ENCODE peak calls at places on chromosomes 13 and 19, in four cellular contexts. U is aorta, H is A549, O is mammary epithelial cell. C is an unnamed sample.

GRCh38 chr19:42053037-42053935 is 16.7 kb downstream of the GRIK5 start:
- DNase-seq in H (no peak), U (no peak), O (peak; percentile 61), C (no peak)

GRCh38 chr13:109275390-109275789 is 511.0 kb downstream of the IRS2 start:
- DNase-seq in H (no peak), U (no peak), O (no peak), C (no peak)

GRCh38 chr13:26831336-26831908 is 70.8 kb upstream of the GPR12 start:
- DNase-seq in H (no peak), U (no peak), O (no peak), C (no peak)

GRCh38 chr13:110726726-110727125 is 13.2 kb downstream of the ING1 start:
- DNase-seq in H (no peak), U (no peak), O (no peak), C (no peak)

GRCh38 chr13:26926371-26926770 is 165.8 kb upstream of the GPR12 start:
- DNase-seq in O (no peak), H (no peak), U (no peak), C (no peak)

GRCh38 chr19:16627194-16627927 is 643 bp downstream of the MED26 start:
- DNase-seq in H (no peak), O (no peak), U (peak; percentile 82), C (no peak)

GRCh38 chr19:16896913-16897571 is 8.2 kb downstream of the F2RL3 start:
- DNase-seq in H (peak; percentile 80), U (peak; percentile 97), O (peak; percentile 86), C (peak; percentile 35)

GRCh38 chr19:42471554-42472249 is 29.0 kb upstream of the CXCL17 start:
- DNase-seq in U (no peak), O (peak; percentile 55), H (no peak), C (no peak)

GRCh38 chr13:99723847-99724246 is 222.6 kb downstream of the TM9SF2 start:
- DNase-seq in U (no peak), O (no peak), H (no peak), C (no peak)

GRCh38 chr13:27334774-27335490 is 64.3 kb downstream of the RASL11A start:
- DNase-seq in H (no peak), U (no peak), O (no peak), C (no peak)

GRCh38 chr19:42348211-42348610 is 22.8 kb downstream of the MEGF8 start:
- DNase-seq in U (no peak), H (no peak), O (no peak), C (no peak)

GRCh38 chr13:39588384-39588783 is 14.6 kb downstream of the LHFPL6 start:
- DNase-seq in O (no peak), U (no peak), H (no peak), C (no peak)

GRCh38 chr19:34838248-34838647 is 65.2 kb upstream of the ZNF599 start:
- DNase-seq in H (peak; percentile 39), O (peak; percentile 11), U (no peak), C (no peak)

GRCh38 chr19:10079031-10079453 is 7.1 kb upstream of the SHFL start:
- DNase-seq in O (no peak), U (no peak), H (no peak), C (no peak)

GRCh38 chr19:28296506-28296905 is 916.4 kb downstream of the UQCRFS1 start:
- DNase-seq in O (peak; percentile 33), H (no peak), U (no peak), C (peak; percentile 16)

GRCh38 chr19:14361824-14362223 is 19.4 kb upstream of the ADGRE5 start:
- DNase-seq in U (no peak), O (no peak), H (peak; percentile 57), C (no peak)

GRCh38 chr19:13015361-13016231 is 20.3 kb downstream of the NFIX start:
- DNase-seq in U (no peak), H (no peak), O (peak; percentile 59), C (no peak)

GRCh38 chr19:46714523-46715106 is 2.3 kb downstream of the PRKD2 start:
- DNase-seq in O (no peak), H (no peak), U (no peak), C (no peak)

GRCh38 chr19:5641171-5641570 is 18.3 kb downstream of the SAFB start:
- DNase-seq in H (no peak), O (peak; percentile 42), U (no peak), C (no peak)

GRCh38 chr19:34482380-34483250 is 1.1 kb downstream of the WTIP start:
- DNase-seq in O (peak; percentile 47), U (no peak), H (peak; percentile 64), C (no peak)

GRCh38 chr13:44879452-44880058 is 109.7 kb downstream of the NUFIP1 start:
- DNase-seq in U (no peak), O (peak; percentile 41), H (peak; percentile 52), C (no peak)

GRCh38 chr13:43089912-43090498 is 66.6 kb downstream of the DNAJC15 start:
- DNase-seq in H (no peak), O (peak; percentile 12), U (no peak), C (no peak)

GRCh38 chr19:3796358-3796757 is 10.2 kb upstream of the MATK start:
- DNase-seq in O (no peak), U (no peak), H (no peak), C (no peak)

GRCh38 chr13:112716461-112716820 is 26.6 kb downstream of the ATP11A start:
- DNase-seq in U (no peak), H (no peak), O (no peak), C (no peak)

GRCh38 chr19:12982648-12983047 is 12.6 kb upstream of the NFIX start:
- DNase-seq in U (no peak), H (no peak), O (no peak), C (no peak)

GRCh38 chr13:43094901-43095300 is 71.5 kb downstream of the DNAJC15 start:
- DNase-seq in U (no peak), H (no peak), O (no peak), C (no peak)

GRCh38 chr19:44748426-44749254 is at the start of gene BCL3:
- DNase-seq in U (peak; percentile 91), H (peak; percentile 89), O (peak; percentile 77), C (no peak)

GRCh38 chr13:69589531-69589930 is 518.1 kb upstream of the ATXN8OS start:
- DNase-seq in O (no peak), U (no peak), H (no peak), C (no peak)

GRCh38 chr13:39415003-39415402 is 188.0 kb downstream of the LHFPL6 start:
- DNase-seq in O (no peak), U (no peak), H (no peak), C (no peak)

GRCh38 chr13:44068737-44069136 is 189.0 kb downstream of the LACC1 start:
- DNase-seq in O (peak; percentile 73), U (no peak), H (peak; percentile 50), C (no peak)

DNA sequence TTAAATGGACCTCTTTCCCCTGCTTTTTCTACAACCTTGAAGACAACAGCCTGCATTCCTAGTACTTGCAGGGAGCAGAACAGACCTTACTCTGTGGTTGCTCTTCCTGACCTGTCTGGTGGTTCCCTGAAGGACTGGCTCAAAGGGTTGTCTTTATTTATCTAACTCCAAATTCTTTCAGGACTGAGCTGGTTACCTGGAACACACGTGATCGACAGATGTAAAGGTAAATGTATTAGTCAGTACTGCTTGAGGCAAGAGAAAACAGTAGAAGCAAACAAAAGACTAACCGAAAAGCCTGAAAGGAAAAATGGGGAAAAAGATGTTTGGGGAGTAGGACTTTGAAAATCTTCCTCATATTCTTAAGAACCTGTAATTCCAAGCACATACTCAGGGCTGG is 17.9 kb downstream of the ZNF558 start:
- DNase-seq in H (no peak), O (no peak), U (no peak), C (no peak)
- H3K9me3 ChIP-seq in H (peaks cover 71% of the 10 kb centered on the region), O (peaks cover 51% of the 10 kb centered on the region), U (peaks cover 41% of the 10 kb centered on the region), C (peaks cover 44% of the 10 kb centered on the region)

GRCh38 chr13:98565726-98566577 is 11.0 kb downstream of the STK24 start:
- DNase-seq in O (no peak), U (peak; percentile 79), H (no peak), C (no peak)
- H3K4me3 ChIP-seq in O (peak overlapping the region; percentile 1), U (peak overlapping the region; percentile 9), H (no peak overlapping the region), C (no peak overlapping the region)

GRCh38 chr19:52022193-52022592 is 6.0 kb downstream of the ZNF614 start:
- DNase-seq in H (no peak), U (no peak), O (no peak), C (no peak)
- H3K9me3 ChIP-seq in H (peaks cover 93% of the 10 kb centered on the region), U (peaks cover 32% of the 10 kb centered on the region), O (peaks cover 29% of the 10 kb centered on the region), C (peaks cover 42% of the 10 kb centered on the region)

GRCh38 chr19:1360818-1361461 is 22.8 kb upstream of the NDUFS7 start:
- DNase-seq in H (no peak), O (peak; percentile 26), U (peak; percentile 92), C (no peak)

GRCh38 chr19:1362385-1363257 is 21.1 kb upstream of the NDUFS7 start:
- DNase-seq in U (no peak), H (no peak), O (no peak), C (no peak)

GRCh38 chr19:1363599-1363998 is 20.1 kb upstream of the NDUFS7 start:
- DNase-seq in O (no peak), H (no peak), U (no peak), C (no peak)

GRCh38 chr19:1360126-1360817 is 23.4 kb upstream of the NDUFS7 start:
- DNase-seq in U (no peak), O (no peak), H (no peak), C (no peak)

DNA sequence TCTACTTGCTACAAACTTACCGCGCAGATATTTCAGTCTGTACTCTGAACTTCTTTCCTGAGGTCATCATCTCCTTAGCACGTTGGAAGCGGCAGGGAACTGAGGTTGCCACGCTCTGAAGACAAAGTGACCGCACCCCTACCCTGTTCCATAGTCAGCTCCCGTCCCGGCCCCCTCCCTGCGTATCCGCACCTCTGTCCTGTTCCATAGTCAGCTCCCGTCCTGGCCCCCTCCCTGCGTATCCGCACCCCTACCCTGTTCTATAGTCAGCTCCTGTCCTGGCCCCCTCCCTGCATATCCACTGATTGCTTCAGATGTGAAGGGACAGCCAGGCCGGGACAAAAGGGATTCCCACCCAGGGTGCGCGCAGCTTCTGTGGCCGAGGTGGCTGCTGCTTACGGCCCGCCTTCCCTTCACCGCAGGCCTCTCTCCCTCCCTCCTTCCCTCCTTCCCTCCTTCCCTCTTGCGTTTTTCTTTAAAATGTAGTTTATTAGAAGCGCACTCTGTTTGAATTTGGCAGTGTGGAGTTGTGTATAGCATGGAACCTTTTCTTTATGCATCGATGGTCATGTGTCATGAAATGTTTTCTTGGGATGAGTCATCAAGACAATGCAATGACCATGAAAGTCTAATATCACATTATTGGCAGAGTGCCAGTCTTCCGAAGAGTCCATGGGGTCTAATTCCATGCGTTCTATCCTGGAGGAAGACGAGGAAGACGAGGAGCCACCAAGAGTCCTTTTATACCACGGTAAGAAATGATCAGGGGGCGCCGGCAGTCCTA is 21.9 kb upstream of the NDUFS7 start:
- DNase-seq in U (no peak), O (no peak), H (no peak), C (no peak)
- H3K4me3 ChIP-seq in U (peak overlapping the region; percentile 16), O (no peak overlapping the region), H (no peak overlapping the region), C (peak overlapping the region; percentile 73)

GRCh38 chr19:37813340-37813739 is 34.0 kb upstream of the ZNF573 start:
- DNase-seq in U (no peak), H (no peak), O (no peak), C (no peak)

DNA sequence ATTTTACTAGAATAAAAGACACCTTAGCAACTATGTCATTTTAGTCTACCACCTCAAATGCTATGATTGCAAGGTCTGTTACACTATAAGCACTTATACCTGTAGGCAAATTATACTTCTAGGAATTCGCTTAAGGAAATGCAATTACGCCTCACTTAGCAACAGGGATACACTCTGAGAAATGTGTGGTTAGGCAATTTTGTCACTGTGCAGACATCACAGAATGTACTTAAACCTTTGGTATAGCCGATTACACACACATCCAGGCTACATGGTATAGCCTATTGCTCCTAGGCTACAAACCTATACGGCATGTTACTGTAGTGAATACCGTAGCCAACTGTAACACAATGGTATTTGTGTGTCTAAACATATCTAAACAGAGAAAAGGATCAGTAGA is 30.0 kb upstream of the ZNF573 start:
- DNase-seq in H (no peak), O (no peak), U (no peak), C (no peak)
- H3K9me3 ChIP-seq in H (peaks cover 88% of the 10 kb centered on the region), O (peaks cover 24% of the 10 kb centered on the region), U (peaks cover 13% of the 10 kb centered on the region), C (no peaks in the 10 kb centered on the region)